ENCODE peak calls at places on chromosomes 6 and 20, in six cellular contexts. One of them, this sample, is unnamed. For H3K4me1, the result is how much of the 10 kb centered on the place peaks cover.

GRCh38 chr6:160919713-160920112 is 71.9 kb upstream of the MAP3K4 start:
- DNase-seq in mesendoderm: no peak
- DNase-seq in neural progenitor cell: no peak
- DNase-seq in PC-3: peak
- DNase-seq in neuronal stem cell: no peak
- DNase-seq in colonic mucosa: no peak
- DNase-seq in this sample: no peak

GRCh38 chr6:15132854-15133670 is 112.8 kb upstream of the JARID2 start:
- DNase-seq in PC-3: peak
- DNase-seq in colonic mucosa: no peak
- DNase-seq in neural progenitor cell: no peak
- DNase-seq in mesendoderm: peak
- DNase-seq in neuronal stem cell: no peak
- DNase-seq in this sample: no peak

GRCh38 chr6:53418288-53418687 is 69.5 kb upstream of the ELOVL5 start:
- DNase-seq in colonic mucosa: no peak
- DNase-seq in neural progenitor cell: no peak
- DNase-seq in neuronal stem cell: no peak
- DNase-seq in mesendoderm: no peak
- DNase-seq in PC-3: no peak
- DNase-seq in this sample: no peak

GRCh38 chr6:107657755-107658461 is 166.2 kb downstream of the SCML4 start:
- DNase-seq in PC-3: no peak
- DNase-seq in neural progenitor cell: no peak
- DNase-seq in neuronal stem cell: no peak
- DNase-seq in colonic mucosa: peak
- DNase-seq in mesendoderm: no peak
- DNase-seq in this sample: peak

GRCh38 chr6:142843344-142843743 is 101.6 kb downstream of the HIVEP2 start:
- DNase-seq in mesendoderm: no peak
- DNase-seq in colonic mucosa: no peak
- DNase-seq in neural progenitor cell: no peak
- DNase-seq in neuronal stem cell: no peak
- DNase-seq in PC-3: no peak
- DNase-seq in this sample: no peak

GRCh38 chr6:13814938-13815575 is 700 bp upstream of the MCUR1 start:
- DNase-seq in PC-3: peak
- DNase-seq in colonic mucosa: no peak
- DNase-seq in mesendoderm: peak
- DNase-seq in neuronal stem cell: no peak
- DNase-seq in neural progenitor cell: no peak
- DNase-seq in this sample: no peak

GRCh38 chr6:7893342-7893741 is 17.2 kb downstream of the TXNDC5 start:
- DNase-seq in PC-3: no peak
- DNase-seq in neuronal stem cell: no peak
- DNase-seq in neural progenitor cell: no peak
- DNase-seq in colonic mucosa: no peak
- DNase-seq in mesendoderm: no peak
- DNase-seq in this sample: no peak

GRCh38 chr6:5305968-5306626 is 44.8 kb downstream of the FARS2 start:
- DNase-seq in mesendoderm: no peak
- DNase-seq in colonic mucosa: no peak
- DNase-seq in neural progenitor cell: no peak
- DNase-seq in PC-3: peak
- DNase-seq in neuronal stem cell: no peak
- DNase-seq in this sample: no peak

GRCh38 chr6:106149472-106150069 is 63.4 kb downstream of the PRDM1 start:
- DNase-seq in colonic mucosa: no peak
- DNase-seq in neural progenitor cell: no peak
- DNase-seq in PC-3: no peak
- DNase-seq in mesendoderm: no peak
- DNase-seq in neuronal stem cell: no peak
- DNase-seq in this sample: no peak

GRCh38 chr20:9838378-9839295 is at the start of gene PAK5:
- DNase-seq in neural progenitor cell: peak
- DNase-seq in mesendoderm: peak
- DNase-seq in neuronal stem cell: peak
- DNase-seq in PC-3: no peak
- DNase-seq in colonic mucosa: peak
- DNase-seq in this sample: peak

GRCh38 chr20:34951652-34952051 is 4.0 kb downstream of the GSS start:
- DNase-seq in neural progenitor cell: no peak
- DNase-seq in mesendoderm: no peak
- DNase-seq in colonic mucosa: no peak
- DNase-seq in PC-3: no peak
- DNase-seq in neuronal stem cell: no peak
- DNase-seq in this sample: no peak

GRCh38 chr6:16754864-16755263 is 6.4 kb downstream of the ATXN1 start:
- DNase-seq in colonic mucosa: peak
- DNase-seq in mesendoderm: no peak
- DNase-seq in neural progenitor cell: no peak
- DNase-seq in neuronal stem cell: no peak
- DNase-seq in PC-3: peak
- DNase-seq in this sample: no peak

GRCh38 chr6:14452567-14453527 is 335.3 kb downstream of the CD83 start:
- DNase-seq in mesendoderm: no peak
- DNase-seq in colonic mucosa: no peak
- DNase-seq in neuronal stem cell: no peak
- DNase-seq in PC-3: no peak
- DNase-seq in neural progenitor cell: no peak
- DNase-seq in this sample: no peak

GRCh38 chr6:75493400-75494064 is at the start of gene FILIP1:
- DNase-seq in neural progenitor cell: peak
- DNase-seq in mesendoderm: peak
- DNase-seq in neuronal stem cell: no peak
- DNase-seq in PC-3: no peak
- DNase-seq in colonic mucosa: no peak
- DNase-seq in this sample: peak

GRCh38 chr6:55902796-55903195 is 27.4 kb upstream of the BMP5 start:
- DNase-seq in neuronal stem cell: no peak
- DNase-seq in PC-3: no peak
- DNase-seq in colonic mucosa: no peak
- DNase-seq in neural progenitor cell: no peak
- DNase-seq in mesendoderm: no peak
- DNase-seq in this sample: no peak

GRCh38 chr6:16136086-16136485 is 7.2 kb downstream of the MYLIP start:
- DNase-seq in neuronal stem cell: no peak
- DNase-seq in mesendoderm: no peak
- DNase-seq in colonic mucosa: no peak
- DNase-seq in PC-3: no peak
- DNase-seq in neural progenitor cell: no peak
- DNase-seq in this sample: no peak

DNA sequence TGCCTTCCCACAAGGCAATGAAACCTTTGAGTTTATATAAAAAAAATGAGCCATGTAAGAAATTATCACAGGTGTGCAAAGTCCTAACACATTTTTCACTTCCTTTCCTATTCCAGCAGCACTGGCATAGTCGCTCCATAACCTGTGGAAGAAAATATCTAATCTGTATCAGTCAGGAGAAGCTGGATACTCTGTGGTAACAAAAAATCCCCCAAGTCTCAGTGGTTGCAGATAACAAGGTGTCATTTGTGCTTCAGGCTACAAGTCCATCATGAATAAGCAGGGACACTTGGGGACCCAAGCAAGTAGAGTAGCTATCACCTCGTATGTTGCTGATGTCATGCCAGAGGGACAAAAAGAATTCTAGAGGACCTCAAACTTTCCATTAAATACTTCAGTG is 30.3 kb upstream of the SERPINB1 start:
- DNase-seq in neural progenitor cell: no peak
- DNase-seq in colonic mucosa: no peak
- DNase-seq in neuronal stem cell: no peak
- DNase-seq in PC-3: no peak
- DNase-seq in mesendoderm: no peak
- DNase-seq in this sample: peak
- H3K9ac ChIP-seq in neural progenitor cell: no peak
- H3K9ac ChIP-seq in colonic mucosa: no peak
- H3K9ac ChIP-seq in neuronal stem cell: no peak
- H3K9ac ChIP-seq in PC-3: no peak
- H3K9ac ChIP-seq in mesendoderm: no peak
- H3K9ac ChIP-seq in this sample: no peak

GRCh38 chr6:56956481-56956880 is 1.6 kb downstream of the BEND6 start:
- DNase-seq in neural progenitor cell: no peak
- DNase-seq in neuronal stem cell: no peak
- DNase-seq in mesendoderm: peak
- DNase-seq in PC-3: no peak
- DNase-seq in colonic mucosa: no peak
- DNase-seq in this sample: no peak
- H3K4me1 ChIP-seq in neural progenitor cell: under half
- H3K4me1 ChIP-seq in neuronal stem cell: under half
- H3K4me1 ChIP-seq in mesendoderm: under half
- H3K4me1 ChIP-seq in PC-3: half or more
- H3K4me1 ChIP-seq in colonic mucosa: under half
- H3K4me1 ChIP-seq in this sample: under half

GRCh38 chr20:1241456-1241855 is 15.6 kb downstream of the RAD21L1 start:
- DNase-seq in neural progenitor cell: no peak
- DNase-seq in neuronal stem cell: no peak
- DNase-seq in mesendoderm: peak
- DNase-seq in PC-3: no peak
- DNase-seq in colonic mucosa: no peak
- DNase-seq in this sample: no peak

GRCh38 chr20:1247689-1248088 is 18.4 kb upstream of the SNPH start:
- DNase-seq in neural progenitor cell: no peak
- DNase-seq in colonic mucosa: no peak
- DNase-seq in mesendoderm: no peak
- DNase-seq in PC-3: no peak
- DNase-seq in neuronal stem cell: no peak
- DNase-seq in this sample: no peak

GRCh38 chr20:1242530-1242929 is 16.7 kb downstream of the RAD21L1 start:
- DNase-seq in PC-3: peak
- DNase-seq in mesendoderm: no peak
- DNase-seq in colonic mucosa: no peak
- DNase-seq in neuronal stem cell: no peak
- DNase-seq in neural progenitor cell: no peak
- DNase-seq in this sample: no peak

GRCh38 chr20:1242099-1242498 is 16.3 kb downstream of the RAD21L1 start:
- DNase-seq in neural progenitor cell: no peak
- DNase-seq in colonic mucosa: no peak
- DNase-seq in neuronal stem cell: no peak
- DNase-seq in mesendoderm: no peak
- DNase-seq in PC-3: no peak
- DNase-seq in this sample: no peak

GRCh38 chr20:1245578-1245977 is 19.7 kb downstream of the RAD21L1 start:
- DNase-seq in mesendoderm: no peak
- DNase-seq in colonic mucosa: no peak
- DNase-seq in neuronal stem cell: no peak
- DNase-seq in neural progenitor cell: no peak
- DNase-seq in PC-3: no peak
- DNase-seq in this sample: no peak
- H3K4me3 ChIP-seq in mesendoderm: no peak
- H3K4me3 ChIP-seq in colonic mucosa: no peak
- H3K4me3 ChIP-seq in neuronal stem cell: no peak
- H3K4me3 ChIP-seq in neural progenitor cell: no peak
- H3K4me3 ChIP-seq in PC-3: no peak
- H3K4me3 ChIP-seq in this sample: no peak

GRCh38 chr20:2207770-2208097 is 88.1 kb upstream of the TGM3 start:
- DNase-seq in neural progenitor cell: no peak
- DNase-seq in colonic mucosa: no peak
- DNase-seq in PC-3: no peak
- DNase-seq in mesendoderm: no peak
- DNase-seq in neuronal stem cell: no peak
- DNase-seq in this sample: no peak
- H3K9ac ChIP-seq in neural progenitor cell: no peak
- H3K9ac ChIP-seq in colonic mucosa: peak
- H3K9ac ChIP-seq in PC-3: no peak
- H3K9ac ChIP-seq in mesendoderm: peak
- H3K9ac ChIP-seq in neuronal stem cell: peak
- H3K9ac ChIP-seq in this sample: no peak

DNA sequence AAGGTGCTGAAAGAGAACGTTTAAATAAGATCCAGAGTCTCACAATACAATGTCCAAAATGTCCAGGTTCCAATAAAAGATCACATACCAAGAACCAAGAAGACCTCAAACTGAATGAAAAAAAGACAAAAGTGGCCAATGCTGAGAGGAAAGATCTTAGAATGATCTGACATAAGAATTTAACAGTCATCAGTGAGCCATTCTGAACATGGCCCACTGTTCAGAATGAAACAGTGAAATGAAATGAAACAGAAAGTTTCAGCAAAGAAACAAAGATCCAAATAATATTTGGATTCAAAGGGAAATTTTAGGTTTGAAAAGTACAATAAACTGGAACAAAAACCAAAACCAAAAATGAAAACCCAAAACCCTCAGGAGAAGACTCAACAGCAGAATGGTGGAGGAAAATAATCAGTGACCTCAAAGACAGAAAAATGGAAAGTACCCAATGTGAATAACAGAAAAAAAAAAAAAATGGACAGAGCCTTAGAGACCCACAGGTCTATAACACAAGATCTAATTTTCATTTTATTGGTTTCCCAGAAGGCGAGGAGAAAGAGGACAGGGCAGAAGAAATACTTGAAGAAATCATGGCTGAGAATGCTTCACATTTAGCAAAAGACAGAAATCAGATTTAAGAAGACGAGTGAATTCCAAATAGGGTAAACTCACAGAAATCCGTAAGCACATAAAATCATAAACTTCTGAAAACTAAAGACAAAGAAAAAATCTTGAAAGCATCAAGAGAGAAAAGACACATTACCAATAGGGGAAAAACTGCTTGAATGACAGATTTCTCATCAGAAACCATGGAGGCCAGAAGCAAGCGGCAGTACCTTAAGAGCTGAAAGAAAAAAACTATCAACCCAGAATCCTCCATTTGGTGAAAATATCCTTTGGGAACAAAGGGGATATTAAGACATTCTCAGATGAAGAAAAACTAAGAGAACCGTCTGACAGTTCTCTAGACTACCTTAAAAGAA is 66.3 kb upstream of the EMILIN3 start:
- DNase-seq in mesendoderm: no peak
- DNase-seq in neuronal stem cell: no peak
- DNase-seq in PC-3: no peak
- DNase-seq in neural progenitor cell: no peak
- DNase-seq in colonic mucosa: no peak
- DNase-seq in this sample: no peak
- H3K4me1 ChIP-seq in mesendoderm: under half
- H3K4me1 ChIP-seq in neuronal stem cell: under half
- H3K4me1 ChIP-seq in PC-3: under half
- H3K4me1 ChIP-seq in neural progenitor cell: under half
- H3K4me1 ChIP-seq in colonic mucosa: under half
- H3K4me1 ChIP-seq in this sample: under half

GRCh38 chr20:58131581-58132142 is 96.8 kb downstream of the ANKRD60 start:
- DNase-seq in PC-3: peak
- DNase-seq in neuronal stem cell: no peak
- DNase-seq in colonic mucosa: no peak
- DNase-seq in mesendoderm: no peak
- DNase-seq in neural progenitor cell: no peak
- DNase-seq in this sample: no peak
- H3K4me3 ChIP-seq in PC-3: peak
- H3K4me3 ChIP-seq in neuronal stem cell: no peak
- H3K4me3 ChIP-seq in colonic mucosa: no peak
- H3K4me3 ChIP-seq in mesendoderm: no peak
- H3K4me3 ChIP-seq in neural progenitor cell: peak
- H3K4me3 ChIP-seq in this sample: no peak

GRCh38 chr6:3766219-3766618 is 14.7 kb upstream of the PXDC1 start:
- DNase-seq in colonic mucosa: no peak
- DNase-seq in neuronal stem cell: no peak
- DNase-seq in PC-3: no peak
- DNase-seq in neural progenitor cell: no peak
- DNase-seq in mesendoderm: no peak
- DNase-seq in this sample: no peak
- H3K9ac ChIP-seq in colonic mucosa: no peak
- H3K9ac ChIP-seq in neuronal stem cell: no peak
- H3K9ac ChIP-seq in PC-3: no peak
- H3K9ac ChIP-seq in neural progenitor cell: no peak
- H3K9ac ChIP-seq in mesendoderm: no peak
- H3K9ac ChIP-seq in this sample: no peak

GRCh38 chr6:166555066-166555465 is 31.4 kb downstream of the RAMACL start:
- DNase-seq in colonic mucosa: no peak
- DNase-seq in neuronal stem cell: no peak
- DNase-seq in mesendoderm: no peak
- DNase-seq in neural progenitor cell: no peak
- DNase-seq in PC-3: no peak
- DNase-seq in this sample: peak
- H3K4me1 ChIP-seq in colonic mucosa: under half
- H3K4me1 ChIP-seq in neuronal stem cell: under half
- H3K4me1 ChIP-seq in mesendoderm: under half
- H3K4me1 ChIP-seq in neural progenitor cell: under half
- H3K4me1 ChIP-seq in PC-3: under half
- H3K4me1 ChIP-seq in this sample: under half